ENCODE peak calls at places on chromosomes 3 and 15, in seven cellular contexts. L is HFFc6, X is GM10248, W is MCF 10A, H is fibroblast of lung, G is astrocyte of the spinal cord, F is epithelial cell of esophagus. R is an unnamed sample.

GRCh38 chr3:24119321-24119751 is 174.2 kb downstream of the NR1D2 start:
- DNase-seq in H (peak; percentile 86), X (no peak), G (peak; percentile 50), L (peak; percentile 38), W (peak; percentile 80), F (peak; percentile 77), R (peak; percentile 27)

GRCh38 chr3:71444028-71444860 is 139.3 kb downstream of the FOXP1 start:
- DNase-seq in L (peak; percentile 55), F (peak; percentile 98), G (peak; percentile 74), H (peak; percentile 60), X (peak; percentile 54), W (peak; percentile 91), R (no peak)

GRCh38 chr15:68384451-68385239 is 47.3 kb downstream of the ITGA11 start:
- DNase-seq in G (peak; percentile 91), L (peak; percentile 98), X (no peak), H (peak; percentile 91), F (peak; percentile 63), W (peak; percentile 76), R (peak; percentile 77)

GRCh38 chr3:28109829-28110228 is 131.6 kb upstream of the CMC1 start:
- DNase-seq in H (no peak), F (peak; percentile 10), G (no peak), X (no peak), L (no peak), W (no peak), R (no peak)

GRCh38 chr3:117287602-117288001 is 578.0 kb downstream of the TUSC7 start:
- DNase-seq in L (no peak), W (no peak), F (no peak), X (no peak), H (no peak), G (no peak), R (no peak)

GRCh38 chr15:40097968-40098476 is 10.7 kb downstream of the BMF start:
- DNase-seq in X (no peak), F (no peak), W (no peak), L (no peak), G (no peak), H (peak; percentile 36), R (no peak)

GRCh38 chr15:48400086-48400485 is 68.9 kb downstream of the DUT start:
- DNase-seq in G (peak; percentile 59), H (peak; percentile 60), W (no peak), F (no peak), L (no peak), X (no peak), R (no peak)

GRCh38 chr3:4748701-4749378 is 230.4 kb upstream of the BHLHE40 start:
- DNase-seq in W (no peak), F (no peak), X (no peak), L (no peak), G (no peak), H (no peak), R (no peak)

GRCh38 chr15:101664303-101664913 is 12.2 kb upstream of the TM2D3 start:
- DNase-seq in H (peak; percentile 18), L (no peak), W (peak; percentile 20), X (no peak), G (no peak), F (peak; percentile 31), R (no peak)

GRCh38 chr3:40494698-40495097 is 11.1 kb upstream of the ZNF620 start:
- DNase-seq in W (no peak), G (no peak), X (no peak), F (no peak), L (no peak), H (no peak), R (no peak)

GRCh38 chr3:156685752-156686151 is 11.4 kb downstream of the TIPARP start:
- DNase-seq in W (no peak), G (no peak), F (no peak), X (no peak), H (no peak), L (no peak), R (no peak)

GRCh38 chr15:28886431-28887343 is 913 bp downstream of the APBA2 start:
- DNase-seq in W (no peak), H (no peak), G (no peak), F (no peak), X (no peak), L (no peak), R (no peak)

GRCh38 chr15:58167095-58167591 is 29.0 kb downstream of the AQP9 start:
- DNase-seq in H (no peak), X (peak; percentile 17), L (no peak), G (no peak), F (no peak), W (no peak), R (no peak)

GRCh38 chr3:110750201-110750600 is 321.4 kb upstream of the NECTIN3 start:
- DNase-seq in X (no peak), F (no peak), L (no peak), W (no peak), H (no peak), G (no peak), R (no peak)

GRCh38 chr3:150469031-150469930 is 61.2 kb downstream of the TSC22D2 start:
- DNase-seq in G (peak; percentile 97), L (peak; percentile 98), X (no peak), F (peak; percentile 99), W (peak; percentile 96), H (peak; percentile 77), R (peak; percentile 91)

GRCh38 chr15:42157981-42158765 is 1.7 kb upstream of the PLA2G4F start:
- DNase-seq in W (peak; percentile 58), H (peak; percentile 80), X (no peak), F (peak; percentile 75), L (no peak), G (peak; percentile 74), R (peak; percentile 60)

GRCh38 chr3:125313060-125313635 is 62.0 kb downstream of the ZNF148 start:
- DNase-seq in L (peak; percentile 40), H (peak; percentile 37), W (no peak), F (peak; percentile 39), G (peak; percentile 23), X (no peak), R (no peak)

GRCh38 chr15:79160211-79160610 is 69.6 kb upstream of the RASGRF1 start:
- DNase-seq in F (no peak), X (no peak), G (no peak), H (no peak), L (no peak), W (peak; percentile 81), R (no peak)

GRCh38 chr15:76140069-76140454 is 80.3 kb downstream of the TMEM266 start:
- DNase-seq in L (no peak), X (no peak), H (no peak), G (no peak), W (no peak), F (no peak), R (no peak)

DNA sequence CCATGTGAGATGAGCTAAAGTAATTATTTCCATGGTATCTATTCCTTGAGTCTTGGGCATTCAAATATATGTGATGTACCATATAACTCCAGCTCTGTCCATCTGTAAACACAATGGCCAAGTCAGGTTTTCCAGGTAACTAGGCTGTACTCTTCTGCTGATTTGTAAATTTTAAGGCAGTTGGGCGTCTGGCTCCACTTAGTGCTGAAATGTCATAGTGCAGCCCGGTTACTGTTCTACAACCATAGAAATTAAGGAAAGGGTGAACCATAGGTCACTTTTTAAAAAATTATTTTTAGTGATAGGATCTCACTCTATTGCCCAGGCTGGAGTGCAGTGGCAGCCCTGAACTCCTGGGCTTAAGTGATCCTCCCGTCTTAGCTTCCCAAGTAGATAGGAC is 44.7 kb upstream of the GOLM2 start:
- DNase-seq in X (no peak), G (no peak), H (no peak), W (no peak), F (no peak), L (no peak), R (no peak)
- TF ChIP-seq CTCF in X (no peak), G (peak; percentile 39), H (no peak), W (no peak), F (no peak), L (peak; percentile 16), R (peak; percentile 38)

GRCh38 chr3:26428992-26429391 is 193.6 kb upstream of the LRRC3B start:
- DNase-seq in W (no peak), G (no peak), X (no peak), H (no peak), L (no peak), F (no peak), R (no peak)
- TF ChIP-seq CTCF in W (no peak), G (no peak), X (no peak), H (no peak), L (no peak), F (no peak), R (no peak)

GRCh38 chr15:64895285-64896065 is 16.2 kb upstream of the ANKDD1A start:
- DNase-seq in H (peak; percentile 69), F (no peak), G (peak; percentile 26), W (no peak), L (peak; percentile 25), X (peak; percentile 67), R (no peak)
- TF ChIP-seq CTCF in H (no peak), F (no peak), G (no peak), W (no peak), L (peak; percentile 32), X (no peak), R (no peak)

GRCh38 chr3:114597012-114597411 is 303.2 kb downstream of the TIGIT start:
- DNase-seq in G (no peak), W (peak; percentile 8), H (peak; percentile 12), F (no peak), L (no peak), X (no peak), R (no peak)
- TF ChIP-seq CTCF in G (peak; percentile 16), W (no peak), H (no peak), F (no peak), L (peak; percentile 45), X (no peak), R (no peak)

GRCh38 chr3:10286596-10287295 is 6.0 kb downstream of the GHRL start:
- DNase-seq in F (peak; percentile 65), H (peak; percentile 86), L (peak; percentile 58), X (peak; percentile 50), W (peak; percentile 83), G (peak; percentile 83), R (peak; percentile 90)
- TF ChIP-seq CTCF in F (peak; percentile 38), H (peak; percentile 41), L (peak; percentile 74), X (peak; percentile 28), W (peak; percentile 53), G (no peak), R (peak; percentile 60)

DNA sequence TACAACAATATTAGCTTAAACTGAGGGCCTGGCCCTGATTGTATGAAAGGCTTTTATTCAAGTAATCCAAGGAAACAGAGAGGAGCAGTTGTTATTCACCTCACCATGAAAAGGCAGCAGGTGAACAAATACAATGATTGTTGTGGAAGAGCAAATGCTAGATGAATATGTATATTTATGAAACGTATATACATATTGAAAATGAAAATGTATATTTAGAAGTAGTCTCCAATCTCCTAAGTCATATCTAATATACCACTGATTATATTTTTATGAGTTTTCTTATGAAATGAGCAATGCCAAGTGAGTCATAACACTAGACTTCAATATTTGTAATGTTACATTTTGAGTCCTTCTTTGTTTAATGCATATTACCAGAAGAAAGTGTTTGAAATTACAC is 116.2 kb upstream of the KCNMB2 start:
- DNase-seq in H (peak; percentile 16), X (no peak), W (no peak), G (no peak), F (no peak), L (no peak), R (no peak)
- TF ChIP-seq CTCF in H (no peak), X (no peak), W (no peak), G (no peak), F (no peak), L (no peak), R (no peak)

DNA sequence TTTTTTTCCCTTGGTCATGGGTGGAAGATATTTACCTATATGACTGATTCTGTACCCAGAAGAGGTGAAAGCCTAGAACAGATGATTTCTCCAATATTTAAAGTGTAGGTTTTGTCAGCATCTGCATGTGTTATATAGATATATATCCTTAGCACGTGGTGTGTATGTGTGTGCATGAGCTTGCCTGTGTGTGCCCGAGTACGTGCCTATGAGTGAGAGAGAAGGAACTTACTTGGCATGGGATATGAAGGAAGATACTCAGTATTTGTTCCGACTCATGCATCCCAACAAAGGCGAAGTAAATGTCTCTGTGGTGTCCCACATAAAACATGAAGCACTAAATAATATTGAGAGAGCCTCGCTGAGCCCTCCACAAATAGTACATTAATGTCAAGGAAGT is 267.5 kb downstream of the PTPRG start:
- DNase-seq in H (no peak), W (no peak), L (no peak), G (no peak), F (no peak), X (no peak), R (no peak)
- TF ChIP-seq CTCF in H (no peak), W (no peak), L (no peak), G (no peak), F (no peak), X (no peak), R (no peak)

R was measured in astrocyte of the cerebellum.